ENCODE peak calls at places on chromosomes 4 and X, in ten cellular contexts. Z, R, B, A, V, W, U, Y, X and N are unnamed samples.

GRCh38 chr4:123327846-123328447 is 68.6 kb upstream of the SPRY1 start:
- DNase-seq in Z (no peak), R (no peak), B (no peak), A (no peak), V (no peak), W (no peak), U (no peak), Y (no peak), X (no peak), N (no peak)

GRCh38 chr4:139763668-139764067 is 98.0 kb downstream of the MGST2 start:
- DNase-seq in Z (no peak), R (no peak), B (no peak), A (no peak), V (no peak), W (no peak), U (no peak), Y (no peak), X (no peak), N (no peak)

GRCh38 chr4:33381806-33382205 is 2661.6 kb downstream of the PCDH7 start:
- DNase-seq in Z (no peak), R (no peak), B (no peak), A (no peak), V (no peak), W (no peak), U (no peak), Y (no peak), X (no peak), N (no peak)

GRCh38 chr4:101851671-101852070 is 61.1 kb downstream of the BANK1 start:
- DNase-seq in Z (no peak), R (no peak), B (no peak), A (no peak), V (no peak), W (no peak), U (no peak), Y (no peak), X (no peak), N (no peak)

GRCh38 chr4:182578402-182578801 is 335.2 kb downstream of the TENM3 start:
- DNase-seq in Z (no peak), R (peak), B (peak), A (no peak), V (no peak), W (no peak), U (peak), Y (no peak), X (peak), N (no peak)

GRCh38 chr4:10524196-10524833 is 67.1 kb upstream of the ZNF518B start:
- DNase-seq in Z (no peak), R (no peak), B (peak), A (no peak), V (no peak), W (no peak), U (no peak), Y (no peak), X (no peak), N (no peak)

GRCh38 chr4:53508446-53508845 is 82.8 kb downstream of the LNX1 start:
- DNase-seq in Z (no peak), R (peak), B (peak), A (no peak), V (no peak), W (no peak), U (no peak), Y (no peak), X (peak), N (peak)

GRCh38 chrX:134880866-134881265 is 109.9 kb upstream of the SMIM10 start:
- DNase-seq in Z (no peak), R (no peak), B (no peak), A (no peak), V (no peak), W (no peak), U (no peak), Y (no peak), X (no peak), N (no peak)

GRCh38 chr4:37422102-37422501 is 177.6 kb downstream of the NWD2 start:
- DNase-seq in Z (no peak), R (no peak), B (no peak), A (no peak), V (no peak), W (no peak), U (no peak), Y (no peak), X (no peak), N (no peak)

GRCh38 chr4:122911588-122911987 is 10.8 kb downstream of the NUDT6 start:
- DNase-seq in Z (no peak), R (no peak), B (no peak), A (no peak), V (no peak), W (no peak), U (no peak), Y (no peak), X (no peak), N (no peak)

GRCh38 chr4:78312989-78313753 is 238.4 kb upstream of the ANXA3 start:
- DNase-seq in Z (no peak), R (no peak), B (no peak), A (no peak), V (no peak), W (no peak), U (no peak), Y (no peak), X (peak), N (no peak)

GRCh38 chr4:138875886-138876608 is 139.5 kb upstream of the NOCT start:
- DNase-seq in Z (peak), R (peak), B (peak), A (no peak), V (no peak), W (no peak), U (peak), Y (no peak), X (peak), N (peak)

GRCh38 chr4:112509243-112510190 is 6.5 kb downstream of the NEUROG2 start:
- DNase-seq in Z (peak), R (no peak), B (no peak), A (no peak), V (peak), W (no peak), U (no peak), Y (no peak), X (peak), N (no peak)

GRCh38 chr4:109389367-109390118 is 44.1 kb upstream of the SEC24B start:
- DNase-seq in Z (no peak), R (no peak), B (no peak), A (no peak), V (peak), W (no peak), U (no peak), Y (no peak), X (no peak), N (no peak)

GRCh38 chrX:45323387-45323786 is 122.7 kb upstream of the DIPK2B start:
- DNase-seq in Z (no peak), R (no peak), B (peak), A (no peak), V (peak), W (no peak), U (no peak), Y (no peak), X (no peak), N (no peak)

GRCh38 chrX:4547218-4547836 is 833.9 kb upstream of the PRKX start:
- DNase-seq in Z (peak), R (no peak), B (peak), A (peak), V (peak), W (no peak), U (peak), Y (no peak), X (peak), N (peak)

GRCh38 chr4:126396121-126396520 is 1081.4 kb downstream of the FAT4 start:
- DNase-seq in Z (no peak), R (no peak), B (no peak), A (no peak), V (no peak), W (no peak), U (no peak), Y (no peak), X (no peak), N (no peak)

GRCh38 chr4:148056879-148057278 is 325.0 kb downstream of the ARHGAP10 start:
- DNase-seq in Z (no peak), R (no peak), B (peak), A (peak), V (no peak), W (no peak), U (peak), Y (no peak), X (peak), N (no peak)

GRCh38 chrX:38699603-38700110 is 101.6 kb upstream of the MID1IP1 start:
- DNase-seq in Z (no peak), R (no peak), B (no peak), A (no peak), V (no peak), W (no peak), U (no peak), Y (no peak), X (no peak), N (no peak)

GRCh38 chr4:80225628-80226027 is 28.3 kb downstream of the PRDM8 start:
- DNase-seq in Z (no peak), R (no peak), B (peak), A (no peak), V (no peak), W (no peak), U (no peak), Y (no peak), X (peak), N (no peak)

GRCh38 chrX:136162827-136163427 is 15.6 kb downstream of the FHL1 start:
- DNase-seq in Z (peak), R (no peak), B (peak), A (peak), V (no peak), W (no peak), U (peak), Y (no peak), X (peak), N (peak)

GRCh38 chr4:147772056-147772455 is 40.2 kb downstream of the ARHGAP10 start:
- DNase-seq in Z (no peak), R (no peak), B (no peak), A (no peak), V (no peak), W (no peak), U (no peak), Y (no peak), X (no peak), N (no peak)

GRCh38 chrX:84188320-84188834 is 378 bp upstream of the RPS6KA6 start:
- DNase-seq in Z (peak), R (peak), B (peak), A (peak), V (peak), W (peak), U (no peak), Y (no peak), X (peak), N (no peak)

GRCh38 chr4:133178960-133179359 is 29.9 kb downstream of the PCDH10 start:
- DNase-seq in Z (no peak), R (no peak), B (no peak), A (no peak), V (no peak), W (no peak), U (no peak), Y (no peak), X (no peak), N (no peak)
- H3K27ac ChIP-seq in Z (no peak), R (no peak), B (no peak), A (no peak), V (no peak), W (no peak), U (no peak), Y (no peak), X (no peak), N (no peak)

GRCh38 chr4:27358269-27358668 is 497.6 kb downstream of the STIM2 start:
- DNase-seq in Z (no peak), R (no peak), B (no peak), A (no peak), V (no peak), W (no peak), U (no peak), Y (no peak), X (no peak), N (no peak)
- H3K27ac ChIP-seq in Z (no peak), R (no peak), B (no peak), A (no peak), V (no peak), W (no peak), U (no peak), Y (no peak), X (no peak), N (no peak)

GRCh38 chr4:119755599-119755998 is 127.0 kb upstream of the PDE5A start:
- DNase-seq in Z (no peak), R (no peak), B (no peak), A (no peak), V (no peak), W (no peak), U (no peak), Y (no peak), X (no peak), N (no peak)
- H3K27ac ChIP-seq in Z (no peak), R (no peak), B (no peak), A (no peak), V (no peak), W (no peak), U (no peak), Y (no peak), X (no peak), N (no peak)

GRCh38 chrX:150983526-150984163 is 510 bp downstream of the HMGB3 start:
- DNase-seq in Z (peak), R (no peak), B (no peak), A (no peak), V (no peak), W (no peak), U (no peak), Y (no peak), X (peak), N (no peak)

GRCh38 chrX:150980711-150981110 is 2.4 kb upstream of the HMGB3 start:
- DNase-seq in Z (no peak), R (no peak), B (no peak), A (no peak), V (no peak), W (no peak), U (no peak), Y (no peak), X (no peak), N (no peak)

GRCh38 chrX:150984164-150984824 is 1.2 kb downstream of the HMGB3 start:
- DNase-seq in Z (peak), R (no peak), B (no peak), A (no peak), V (no peak), W (no peak), U (no peak), Y (no peak), X (peak), N (no peak)

GRCh38 chrX:150982235-150982785 is 825 bp upstream of the HMGB3 start:
- DNase-seq in Z (no peak), R (no peak), B (no peak), A (no peak), V (no peak), W (no peak), U (no peak), Y (no peak), X (peak), N (no peak)

DNA sequence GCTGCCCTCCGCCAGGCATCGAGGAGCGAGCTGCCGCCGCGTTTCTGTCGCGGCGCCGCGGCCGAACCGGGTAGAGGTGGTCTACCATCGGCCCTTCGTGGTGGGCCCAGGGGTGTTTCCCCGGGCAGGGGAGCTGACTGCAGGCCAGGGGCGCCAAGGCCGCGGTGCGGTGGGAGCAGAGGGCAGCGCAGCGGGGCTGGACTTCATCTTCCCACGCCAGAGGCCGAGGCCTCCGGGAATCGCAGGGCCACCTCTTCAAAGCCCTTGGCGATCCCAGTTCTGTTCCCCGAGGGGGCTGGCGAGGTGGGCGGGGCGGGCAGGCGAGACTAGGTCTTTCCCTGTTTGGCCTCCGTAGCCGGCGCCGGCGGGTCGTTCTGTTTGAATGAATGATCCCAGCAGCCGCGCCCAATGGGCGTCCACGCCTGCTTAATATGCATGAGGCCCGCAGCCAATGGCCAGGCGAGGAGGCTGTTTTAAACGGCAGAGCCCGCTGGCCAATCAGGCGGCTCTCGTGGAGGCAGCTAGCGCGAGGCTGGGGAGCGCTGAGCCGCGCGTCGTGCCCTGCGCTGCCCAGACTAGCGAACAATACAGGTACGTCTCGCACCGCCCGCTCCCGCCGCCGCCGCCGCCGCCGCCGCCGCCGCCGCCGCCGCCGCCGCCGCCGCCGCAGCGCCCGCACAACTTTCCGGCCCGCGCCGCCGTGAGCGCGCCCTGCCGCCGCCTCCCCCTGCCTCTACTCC is at the start of gene HMGB3:
- DNase-seq in Z (peak), R (peak), B (peak), A (peak), V (peak), W (peak), U (peak), Y (peak), X (peak), N (peak)
- H3K27ac ChIP-seq in Z (no peak), R (no peak), B (peak), A (no peak), V (no peak), W (peak), U (peak), Y (peak), X (peak), N (peak)

DNA sequence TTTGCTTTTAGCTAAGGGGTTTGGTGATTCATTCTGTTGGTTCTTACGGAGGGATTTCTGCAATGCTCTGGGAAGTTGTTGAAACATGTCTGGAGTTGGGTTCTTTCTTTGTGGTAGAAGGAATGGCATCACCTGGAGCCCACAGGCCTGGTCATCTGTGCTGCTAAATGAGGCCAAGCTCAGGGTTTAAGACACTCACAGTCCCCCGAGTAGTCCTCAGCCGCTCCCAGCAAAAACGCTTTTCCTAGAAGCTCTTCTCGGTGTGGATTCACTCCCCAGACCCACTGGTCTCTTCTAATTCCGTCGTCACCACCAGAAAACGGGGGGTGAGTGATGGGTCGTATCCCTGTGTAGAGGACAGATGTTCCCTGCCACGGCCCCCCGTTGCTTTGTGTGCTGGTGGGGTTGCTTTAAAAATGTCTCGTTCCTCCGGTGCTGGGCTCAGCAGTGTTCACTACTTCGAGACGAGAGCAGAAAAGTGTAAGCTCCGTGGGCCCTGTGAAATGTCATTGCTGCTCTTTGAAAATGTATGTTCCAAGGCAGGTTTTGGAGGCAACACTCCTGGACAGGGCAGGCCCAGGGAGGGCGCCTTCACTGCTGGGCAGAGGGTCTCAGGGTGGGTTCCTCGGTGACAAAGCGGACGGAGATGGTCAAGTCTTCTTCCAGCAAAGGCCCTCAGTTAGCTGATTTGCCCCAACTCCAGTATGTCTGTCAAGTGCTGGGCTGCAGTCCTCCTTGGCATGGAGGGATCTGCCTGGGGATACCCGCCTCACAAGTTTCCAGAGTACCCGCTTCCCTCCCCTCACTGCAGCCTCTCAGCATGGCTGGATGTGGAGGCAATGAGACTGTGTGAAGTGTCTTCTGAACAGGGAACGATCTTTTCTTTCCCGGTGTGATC is 37.3 kb downstream of the PSAPL1 start:
- DNase-seq in Z (no peak), R (no peak), B (peak), A (no peak), V (no peak), W (peak), U (no peak), Y (no peak), X (no peak), N (peak)
- H3K27ac ChIP-seq in Z (no peak), R (no peak), B (peak), A (peak), V (no peak), W (no peak), U (no peak), Y (no peak), X (no peak), N (no peak)

GRCh38 chrX:54171091-54171490 is 12.0 kb downstream of the FAM120C start:
- DNase-seq in Z (no peak), R (no peak), B (no peak), A (no peak), V (no peak), W (no peak), U (no peak), Y (no peak), X (no peak), N (no peak)

GRCh38 chrX:54171527-54171926 is 11.5 kb downstream of the FAM120C start:
- DNase-seq in Z (no peak), R (no peak), B (no peak), A (no peak), V (no peak), W (no peak), U (no peak), Y (no peak), X (peak), N (no peak)

GRCh38 chrX:54173791-54174190 is 9.3 kb downstream of the FAM120C start:
- DNase-seq in Z (no peak), R (no peak), B (no peak), A (no peak), V (no peak), W (no peak), U (no peak), Y (no peak), X (no peak), N (no peak)

GRCh38 chrX:54166915-54167314 is 16.1 kb downstream of the FAM120C start:
- DNase-seq in Z (no peak), R (no peak), B (no peak), A (no peak), V (no peak), W (no peak), U (no peak), Y (no peak), X (no peak), N (no peak)

DNA sequence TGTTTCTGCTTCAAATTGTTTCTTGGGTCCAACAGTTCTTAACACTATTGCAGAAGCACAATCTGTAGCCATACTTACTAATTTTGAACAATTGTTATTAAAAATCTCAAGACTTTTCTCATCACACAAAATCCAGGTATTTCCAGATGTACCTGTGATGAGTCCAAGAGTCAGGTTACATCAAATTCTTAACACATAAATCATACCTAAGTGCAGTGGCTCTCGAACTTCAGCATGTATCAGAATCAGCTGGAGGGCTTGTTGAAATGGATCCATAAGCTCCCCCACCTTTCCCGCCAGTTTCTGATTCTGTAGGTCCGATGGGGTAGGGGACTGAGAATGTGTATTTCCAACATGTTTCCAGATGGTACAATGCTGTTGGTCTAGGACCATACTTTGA is 10.6 kb downstream of the FAM120C start:
- DNase-seq in Z (no peak), R (no peak), B (no peak), A (no peak), V (no peak), W (no peak), U (no peak), Y (no peak), X (no peak), N (no peak)
- H3K27ac ChIP-seq in Z (no peak), R (no peak), B (no peak), A (no peak), V (no peak), W (no peak), U (no peak), Y (no peak), X (no peak), N (no peak)

GRCh38 chrX:1210844-1211243 is 1.6 kb downstream of the CRLF2 start:
- DNase-seq in Z (no peak), R (no peak), B (no peak), A (no peak), V (no peak), W (no peak), U (no peak), Y (no peak), X (no peak), N (no peak)

GRCh38 chrX:1212532-1212931 is at the start of gene CRLF2:
- DNase-seq in Z (peak), R (no peak), B (peak), A (no peak), V (no peak), W (peak), U (peak), Y (no peak), X (peak), N (no peak)

GRCh38 chrX:1215123-1215823 is 2.8 kb upstream of the CRLF2 start:
- DNase-seq in Z (no peak), R (no peak), B (no peak), A (no peak), V (no peak), W (no peak), U (no peak), Y (no peak), X (no peak), N (no peak)

DNA sequence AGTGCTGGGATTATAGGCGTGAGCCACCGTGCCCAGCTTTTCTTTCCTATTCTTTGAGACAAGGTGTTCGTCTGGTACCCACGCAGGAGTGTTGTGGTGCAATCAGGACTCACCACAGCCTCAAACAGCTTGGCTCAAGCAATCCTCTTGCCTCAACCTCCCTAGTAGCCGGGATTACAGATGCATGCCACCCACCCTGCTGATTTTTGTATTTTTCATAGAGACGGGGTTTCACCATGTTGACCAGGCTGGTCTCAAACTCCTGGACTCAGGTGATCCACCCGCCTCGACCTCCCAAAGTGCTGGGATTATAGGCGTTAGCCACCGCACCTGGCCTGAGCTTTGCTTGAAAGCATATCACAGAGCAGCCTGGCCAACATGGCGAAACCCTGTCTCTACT is 1.5 kb upstream of the CRLF2 start:
- DNase-seq in Z (no peak), R (no peak), B (no peak), A (no peak), V (no peak), W (no peak), U (no peak), Y (no peak), X (no peak), N (no peak)
- H3K27ac ChIP-seq in Z (no peak), R (no peak), B (no peak), A (no peak), V (no peak), W (no peak), U (no peak), Y (no peak), X (no peak), N (no peak)